ENCODE peak calls at places on chromosomes 12 and 14, in eight cellular contexts. One of them, this sample, is unnamed.

GRCh38 chr12:28232212-28232928 is 42.1 kb downstream of the CCDC91 start:
- DNase-seq in omental fat pad: no peak
- DNase-seq in adipocyte: no peak
- DNase-seq in left cardiac atrium: no peak
- DNase-seq in stimulated activated CD8-positive, alpha-beta memory T cell treated with anti-CD3 and anti-CD28 coated beads, Interleukin-4, amount 100 ng/mL, for 4 hours: no peak
- DNase-seq in nephron progenitor cell: no peak
- DNase-seq in upper lobe of right lung: no peak
- DNase-seq in NT2/D1: no peak
- DNase-seq in this sample: no peak

GRCh38 chr14:97878727-97879126 is 1081.5 kb downstream of the VRK1 start:
- DNase-seq in nephron progenitor cell: no peak
- DNase-seq in adipocyte: peak; percentile 0
- DNase-seq in upper lobe of right lung: no peak
- DNase-seq in omental fat pad: no peak
- DNase-seq in stimulated activated CD8-positive, alpha-beta memory T cell treated with anti-CD3 and anti-CD28 coated beads, Interleukin-4, amount 100 ng/mL, for 4 hours: no peak
- DNase-seq in left cardiac atrium: peak; percentile 28
- DNase-seq in NT2/D1: no peak
- DNase-seq in this sample: no peak

GRCh38 chr12:27504506-27504905 is 19.5 kb upstream of the PPFIBP1 start:
- DNase-seq in adipocyte: peak; percentile 42
- DNase-seq in upper lobe of right lung: no peak
- DNase-seq in stimulated activated CD8-positive, alpha-beta memory T cell treated with anti-CD3 and anti-CD28 coated beads, Interleukin-4, amount 100 ng/mL, for 4 hours: no peak
- DNase-seq in nephron progenitor cell: no peak
- DNase-seq in NT2/D1: no peak
- DNase-seq in omental fat pad: no peak
- DNase-seq in left cardiac atrium: no peak
- DNase-seq in this sample: no peak

GRCh38 chr12:132724506-132725220 is 14.0 kb downstream of the PGAM5 start:
- DNase-seq in upper lobe of right lung: no peak
- DNase-seq in adipocyte: no peak
- DNase-seq in left cardiac atrium: no peak
- DNase-seq in stimulated activated CD8-positive, alpha-beta memory T cell treated with anti-CD3 and anti-CD28 coated beads, Interleukin-4, amount 100 ng/mL, for 4 hours: no peak
- DNase-seq in NT2/D1: no peak
- DNase-seq in nephron progenitor cell: no peak
- DNase-seq in omental fat pad: no peak
- DNase-seq in this sample: peak; percentile 23

GRCh38 chr14:71304588-71305133 is 397.4 kb downstream of the PCNX1 start:
- DNase-seq in omental fat pad: no peak
- DNase-seq in stimulated activated CD8-positive, alpha-beta memory T cell treated with anti-CD3 and anti-CD28 coated beads, Interleukin-4, amount 100 ng/mL, for 4 hours: no peak
- DNase-seq in upper lobe of right lung: no peak
- DNase-seq in left cardiac atrium: no peak
- DNase-seq in adipocyte: no peak
- DNase-seq in NT2/D1: no peak
- DNase-seq in nephron progenitor cell: no peak
- DNase-seq in this sample: no peak

GRCh38 chr14:105940534-105941225 is 414.3 kb downstream of the TMEM121 start:
- DNase-seq in stimulated activated CD8-positive, alpha-beta memory T cell treated with anti-CD3 and anti-CD28 coated beads, Interleukin-4, amount 100 ng/mL, for 4 hours: no peak
- DNase-seq in nephron progenitor cell: no peak
- DNase-seq in upper lobe of right lung: no peak
- DNase-seq in omental fat pad: no peak
- DNase-seq in left cardiac atrium: no peak
- DNase-seq in NT2/D1: no peak
- DNase-seq in adipocyte: no peak
- DNase-seq in this sample: no peak

GRCh38 chr12:118058881-118059644 is 1.9 kb downstream of the WSB2 start:
- DNase-seq in adipocyte: peak; percentile 69
- DNase-seq in omental fat pad: no peak
- DNase-seq in nephron progenitor cell: no peak
- DNase-seq in NT2/D1: no peak
- DNase-seq in left cardiac atrium: no peak
- DNase-seq in upper lobe of right lung: no peak
- DNase-seq in stimulated activated CD8-positive, alpha-beta memory T cell treated with anti-CD3 and anti-CD28 coated beads, Interleukin-4, amount 100 ng/mL, for 4 hours: no peak
- DNase-seq in this sample: no peak

GRCh38 chr12:43969882-43970281 is 134.0 kb downstream of the TMEM117 start:
- DNase-seq in left cardiac atrium: no peak
- DNase-seq in upper lobe of right lung: no peak
- DNase-seq in NT2/D1: no peak
- DNase-seq in omental fat pad: no peak
- DNase-seq in stimulated activated CD8-positive, alpha-beta memory T cell treated with anti-CD3 and anti-CD28 coated beads, Interleukin-4, amount 100 ng/mL, for 4 hours: no peak
- DNase-seq in nephron progenitor cell: no peak
- DNase-seq in adipocyte: peak; percentile 17
- DNase-seq in this sample: no peak

GRCh38 chr12:51821423-51822260 is 26.9 kb downstream of the FIGNL2 start:
- DNase-seq in omental fat pad: no peak
- DNase-seq in upper lobe of right lung: no peak
- DNase-seq in nephron progenitor cell: peak; percentile 38
- DNase-seq in adipocyte: no peak
- DNase-seq in NT2/D1: no peak
- DNase-seq in left cardiac atrium: peak; percentile 32
- DNase-seq in stimulated activated CD8-positive, alpha-beta memory T cell treated with anti-CD3 and anti-CD28 coated beads, Interleukin-4, amount 100 ng/mL, for 4 hours: peak; percentile 26
- DNase-seq in this sample: peak; percentile 54

GRCh38 chr14:99818503-99819036 is 25.4 kb downstream of the EML1 start:
- DNase-seq in stimulated activated CD8-positive, alpha-beta memory T cell treated with anti-CD3 and anti-CD28 coated beads, Interleukin-4, amount 100 ng/mL, for 4 hours: no peak
- DNase-seq in adipocyte: no peak
- DNase-seq in NT2/D1: no peak
- DNase-seq in omental fat pad: no peak
- DNase-seq in left cardiac atrium: no peak
- DNase-seq in upper lobe of right lung: no peak
- DNase-seq in nephron progenitor cell: no peak
- DNase-seq in this sample: no peak

GRCh38 chr12:92602476-92602875 is 100.3 kb upstream of the PLEKHG7 start:
- DNase-seq in left cardiac atrium: no peak
- DNase-seq in adipocyte: peak; percentile 90
- DNase-seq in omental fat pad: no peak
- DNase-seq in NT2/D1: no peak
- DNase-seq in upper lobe of right lung: no peak
- DNase-seq in stimulated activated CD8-positive, alpha-beta memory T cell treated with anti-CD3 and anti-CD28 coated beads, Interleukin-4, amount 100 ng/mL, for 4 hours: no peak
- DNase-seq in nephron progenitor cell: no peak
- DNase-seq in this sample: no peak

This sample was measured in left ventricle myocardium superior.